ENCODE peak calls at places on chromosomes 3 and 15, in seven cellular contexts. C is breast epithelium, U is HCT116, F is A549, T is body of pancreas, V is transverse colon, M is heart left ventricle. Z is an unnamed sample.

GRCh38 chr15:27260523-27260922 is 289.5 kb downstream of the GABRG3 start:
- DNase-seq in C (no peak), U (no peak), F (no peak), T (no peak), V (no peak), M (no peak), Z (no peak)

GRCh38 chr3:16801223-16801622 is 83.5 kb upstream of the PLCL2 start:
- DNase-seq in C (no peak), U (no peak), F (no peak), T (no peak), V (no peak), M (no peak), Z (no peak)

GRCh38 chr3:185216587-185216918 is 37.3 kb downstream of the EHHADH start:
- DNase-seq in C (no peak), U (no peak), F (no peak), T (peak; percentile 30), V (no peak), M (no peak), Z (no peak)

GRCh38 chr15:84929795-84930371 is 45.4 kb downstream of the SLC28A1 start:
- DNase-seq in C (peak; percentile 76), U (peak; percentile 94), F (peak; percentile 95), T (peak; percentile 71), V (peak; percentile 85), M (no peak), Z (peak; percentile 35)

GRCh38 chr15:64134322-64134829 is 17.2 kb upstream of the SNX22 start:
- DNase-seq in C (no peak), U (no peak), F (no peak), T (peak; percentile 70), V (no peak), M (no peak), Z (no peak)

GRCh38 chr3:117603097-117603496 is 893.5 kb downstream of the TUSC7 start:
- DNase-seq in C (no peak), U (no peak), F (no peak), T (no peak), V (no peak), M (no peak), Z (no peak)

GRCh38 chr3:69585472-69585871 is 153.8 kb upstream of the MITF start:
- DNase-seq in C (no peak), U (no peak), F (no peak), T (no peak), V (no peak), M (no peak), Z (no peak)

GRCh38 chr3:124846189-124846588 is 41.0 kb downstream of the ITGB5 start:
- DNase-seq in C (no peak), U (no peak), F (no peak), T (no peak), V (no peak), M (no peak), Z (no peak)

GRCh38 chr3:157465741-157466140 is 29.1 kb downstream of the PTX3 start:
- DNase-seq in C (no peak), U (no peak), F (no peak), T (no peak), V (no peak), M (no peak), Z (no peak)

GRCh38 chr15:62985768-62986167 is 56.8 kb upstream of the TPM1 start:
- DNase-seq in C (no peak), U (no peak), F (no peak), T (no peak), V (no peak), M (no peak), Z (peak; percentile 47)

GRCh38 chr3:193782747-193783146 is 189.7 kb downstream of the OPA1 start:
- DNase-seq in C (no peak), U (no peak), F (no peak), T (no peak), V (no peak), M (no peak), Z (no peak)

GRCh38 chr3:16317561-16317945 is 52.5 kb downstream of the OXNAD1 start:
- DNase-seq in C (no peak), U (no peak), F (no peak), T (no peak), V (no peak), M (no peak), Z (no peak)

GRCh38 chr3:56251343-56251945 is 216.8 kb downstream of the ERC2 start:
- DNase-seq in C (no peak), U (peak; percentile 24), F (peak; percentile 46), T (peak; percentile 33), V (peak; percentile 17), M (no peak), Z (peak; percentile 13)

DNA sequence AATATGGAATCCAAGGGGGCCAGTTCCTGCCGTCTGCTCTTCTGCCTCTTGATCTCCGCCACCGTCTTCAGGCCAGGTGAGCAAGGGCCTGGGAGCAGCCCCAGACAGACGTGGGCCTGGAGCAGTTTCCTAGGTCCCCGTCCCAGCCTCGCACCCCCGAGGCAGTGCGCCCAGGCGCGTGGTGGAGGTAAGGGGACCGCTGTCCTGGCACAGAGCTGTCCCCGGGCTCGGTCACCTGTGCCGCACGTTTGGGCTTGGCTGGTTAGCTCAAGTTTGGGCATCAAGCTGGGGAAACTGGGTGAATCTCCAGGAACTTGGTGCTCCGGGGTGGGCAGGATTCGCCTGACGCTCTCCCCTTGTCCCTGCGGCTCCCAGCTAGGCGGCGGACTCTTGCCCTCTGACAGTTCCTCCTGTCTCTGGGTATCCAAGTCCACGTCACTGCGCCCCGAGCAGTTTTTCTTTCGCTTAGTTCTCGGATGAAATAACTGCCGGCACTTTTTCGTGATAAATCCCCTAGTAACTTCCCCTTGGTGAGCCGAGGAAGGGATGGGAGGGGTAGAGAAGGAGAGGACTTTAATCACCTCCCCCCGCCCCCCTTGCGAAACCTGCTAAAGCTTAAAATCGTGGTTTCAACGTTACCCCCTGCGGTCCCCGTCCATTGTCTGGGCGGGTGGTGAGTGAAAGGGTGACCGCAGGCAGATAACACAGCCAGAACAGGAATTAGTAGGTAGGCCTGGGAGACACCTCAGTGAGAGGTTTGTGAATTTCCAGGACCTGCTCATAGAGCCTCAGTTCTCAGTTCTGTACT is 901 bp downstream of the ALCAM start:
- DNase-seq in C (peak; percentile 55), U (no peak), F (peak; percentile 65), T (peak; percentile 71), V (peak; percentile 84), M (peak; percentile 54), Z (no peak)
- TF ChIP-seq POLR2A in C (no peak), U (peak; percentile 3), F (no peak), T (no peak), V (peak; percentile 58), M (no peak), Z (no peak)

DNA sequence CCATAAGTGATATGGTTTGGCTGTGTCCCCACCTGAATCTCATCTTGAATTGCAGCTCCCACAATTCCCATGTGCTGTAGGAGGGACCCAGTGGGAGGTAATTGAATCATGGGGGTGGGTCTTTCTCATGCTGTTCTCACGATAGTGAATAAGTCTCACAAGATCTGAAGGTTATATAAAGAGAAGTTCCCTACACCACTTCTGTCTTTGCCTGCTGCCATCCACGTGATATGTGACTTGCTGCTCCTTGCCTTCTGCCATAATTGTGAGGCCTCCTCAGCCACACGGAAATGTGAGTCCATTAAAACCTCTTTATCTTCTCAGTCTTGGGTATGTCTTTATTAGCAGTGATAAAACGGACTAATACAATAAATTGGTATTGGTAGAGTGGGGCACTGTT is 75.0 kb upstream of the CADPS start:
- DNase-seq in C (no peak), U (no peak), F (no peak), T (no peak), V (no peak), M (no peak), Z (no peak)
- TF ChIP-seq POLR2A in C (no peak), U (no peak), F (no peak), T (no peak), V (no peak), M (no peak), Z (no peak)

GRCh38 chr15:74893627-74894026 is 3.8 kb downstream of the MPI start:
- DNase-seq in C (no peak), U (no peak), F (no peak), T (no peak), V (no peak), M (no peak), Z (no peak)

GRCh38 chr15:74895830-74896229 is 6.0 kb downstream of the MPI start:
- DNase-seq in C (no peak), U (no peak), F (no peak), T (no peak), V (no peak), M (no peak), Z (no peak)

GRCh38 chr15:74897300-74897701 is 7.5 kb downstream of the MPI start:
- DNase-seq in C (no peak), U (no peak), F (no peak), T (no peak), V (no peak), M (peak; percentile 23), Z (no peak)

GRCh38 chr15:74892931-74893330 is 3.1 kb downstream of the MPI start:
- DNase-seq in C (no peak), U (no peak), F (no peak), T (no peak), V (no peak), M (no peak), Z (no peak)

GRCh38 chr15:74896316-74896715 is 6.5 kb downstream of the MPI start:
- DNase-seq in C (no peak), U (no peak), F (no peak), T (no peak), V (no peak), M (no peak), Z (no peak)
- TF ChIP-seq POLR2A in C (no peak), U (no peak), F (no peak), T (no peak), V (no peak), M (no peak), Z (no peak)

GRCh38 chr3:138347084-138347483 is 1.3 kb upstream of the MRAS start:
- DNase-seq in C (no peak), U (no peak), F (no peak), T (no peak), V (no peak), M (no peak), Z (no peak)

GRCh38 chr3:138351151-138351550 is 2.8 kb downstream of the MRAS start:
- DNase-seq in C (no peak), U (no peak), F (no peak), T (no peak), V (no peak), M (no peak), Z (no peak)

GRCh38 chr3:138349926-138350665 is 1.7 kb downstream of the MRAS start:
- DNase-seq in C (no peak), U (no peak), F (no peak), T (no peak), V (no peak), M (no peak), Z (no peak)

GRCh38 chr3:138348950-138349739 is 766 bp downstream of the MRAS start:
- DNase-seq in C (no peak), U (no peak), F (peak; percentile 20), T (peak; percentile 20), V (no peak), M (no peak), Z (no peak)

DNA sequence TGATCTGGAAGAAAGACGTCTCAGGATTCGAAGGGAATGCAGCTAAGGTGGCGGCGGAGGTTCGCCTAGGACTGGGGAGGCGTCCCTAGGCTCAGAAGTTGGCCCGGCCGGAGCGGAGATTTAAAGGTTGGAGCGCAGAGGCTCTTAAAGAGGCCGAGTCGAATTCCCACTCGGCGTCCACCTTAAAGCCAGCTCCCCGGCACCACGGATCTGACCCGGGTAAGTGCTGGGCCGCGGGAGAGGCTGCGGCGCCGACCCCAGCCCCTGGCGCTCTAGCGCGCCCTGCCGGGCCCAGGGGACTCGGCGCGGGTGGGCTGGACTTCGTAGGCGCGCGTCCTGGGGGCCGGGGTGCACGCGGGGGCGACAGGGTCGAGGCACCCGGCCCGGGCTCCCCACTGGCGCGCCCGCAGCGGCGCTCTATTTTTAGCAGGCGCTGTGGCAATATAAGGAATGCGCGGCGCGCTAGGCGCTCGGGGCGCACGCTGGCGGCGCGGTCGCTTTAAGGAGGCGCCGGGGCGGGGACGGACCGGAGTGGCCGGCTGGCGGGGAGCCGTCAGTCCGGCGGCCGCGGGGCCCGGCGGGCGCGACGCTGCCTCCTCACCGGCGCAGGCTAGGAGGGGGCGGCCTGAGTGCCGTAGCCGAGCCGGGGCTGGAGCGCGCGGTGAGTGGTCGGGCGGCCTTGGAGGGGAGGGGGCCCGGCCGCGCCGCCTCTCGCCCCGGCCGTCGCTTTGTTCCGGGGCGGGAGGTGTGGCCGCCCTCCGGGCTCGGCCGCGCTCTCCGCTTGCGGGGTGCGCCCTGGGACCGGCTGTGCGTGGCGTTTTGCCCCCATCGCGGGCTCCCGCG is at the start of gene MRAS:
- DNase-seq in C (peak; percentile 55), U (peak; percentile 57), F (peak; percentile 78), T (peak; percentile 75), V (peak; percentile 67), M (peak; percentile 83), Z (peak; percentile 78)
- TF ChIP-seq POLR2A in C (no peak), U (no peak), F (peak; percentile 52), T (peak; percentile 51), V (no peak), M (peak; percentile 85), Z (peak; percentile 72)